ENCODE peak calls at places on chromosomes 5 and 9, in nine cellular contexts. One of them, this sample, is unnamed.

GRCh38 chr5:126002222-126002897 is 420.8 kb upstream of the GRAMD2B start:
- DNase-seq in astrocyte: peak; percentile 96
- DNase-seq in cardiac muscle cell: peak; percentile 6
- DNase-seq in PC-3: no peak
- DNase-seq in prostate gland: peak; percentile 22
- DNase-seq in heart left ventricle: peak; percentile 74
- DNase-seq in WERI-Rb-1: peak; percentile 42
- DNase-seq in neural progenitor cell: no peak
- DNase-seq in HepG2: no peak
- DNase-seq in this sample: peak; percentile 90

GRCh38 chr5:136516617-136517016 is 151.3 kb upstream of the TRPC7 start:
- DNase-seq in astrocyte: no peak
- DNase-seq in cardiac muscle cell: no peak
- DNase-seq in PC-3: no peak
- DNase-seq in prostate gland: no peak
- DNase-seq in heart left ventricle: no peak
- DNase-seq in WERI-Rb-1: peak; percentile 21
- DNase-seq in neural progenitor cell: no peak
- DNase-seq in HepG2: no peak
- DNase-seq in this sample: no peak

GRCh38 chr5:33944543-33945132 is 8.5 kb downstream of the RXFP3 start:
- DNase-seq in astrocyte: no peak
- DNase-seq in cardiac muscle cell: no peak
- DNase-seq in PC-3: no peak
- DNase-seq in prostate gland: no peak
- DNase-seq in heart left ventricle: no peak
- DNase-seq in WERI-Rb-1: no peak
- DNase-seq in neural progenitor cell: no peak
- DNase-seq in HepG2: no peak
- DNase-seq in this sample: no peak

GRCh38 chr5:94562327-94562971 is 56.0 kb downstream of the KIAA0825 start:
- DNase-seq in astrocyte: no peak
- DNase-seq in cardiac muscle cell: no peak
- DNase-seq in PC-3: peak; percentile 21
- DNase-seq in prostate gland: no peak
- DNase-seq in heart left ventricle: no peak
- DNase-seq in WERI-Rb-1: no peak
- DNase-seq in neural progenitor cell: no peak
- DNase-seq in HepG2: no peak
- DNase-seq in this sample: no peak

GRCh38 chr5:138596105-138596987 is 21.1 kb upstream of the HSPA9 start:
- DNase-seq in astrocyte: no peak
- DNase-seq in cardiac muscle cell: peak; percentile 26
- DNase-seq in PC-3: no peak
- DNase-seq in prostate gland: no peak
- DNase-seq in heart left ventricle: no peak
- DNase-seq in WERI-Rb-1: no peak
- DNase-seq in neural progenitor cell: peak; percentile 26
- DNase-seq in HepG2: no peak
- DNase-seq in this sample: no peak

GRCh38 chr9:70498866-70499265 is 84.4 kb upstream of the KLF9 start:
- DNase-seq in astrocyte: no peak
- DNase-seq in cardiac muscle cell: no peak
- DNase-seq in PC-3: no peak
- DNase-seq in prostate gland: no peak
- DNase-seq in heart left ventricle: no peak
- DNase-seq in WERI-Rb-1: no peak
- DNase-seq in neural progenitor cell: no peak
- DNase-seq in HepG2: no peak
- DNase-seq in this sample: no peak

GRCh38 chr5:138635268-138635667 is 60.1 kb upstream of the HSPA9 start:
- DNase-seq in astrocyte: peak; percentile 14
- DNase-seq in cardiac muscle cell: no peak
- DNase-seq in PC-3: no peak
- DNase-seq in prostate gland: peak; percentile 49
- DNase-seq in heart left ventricle: no peak
- DNase-seq in WERI-Rb-1: no peak
- DNase-seq in neural progenitor cell: no peak
- DNase-seq in HepG2: no peak
- DNase-seq in this sample: no peak

GRCh38 chr5:138402640-138403039 is 36.2 kb upstream of the REEP2 start:
- DNase-seq in astrocyte: no peak
- DNase-seq in cardiac muscle cell: no peak
- DNase-seq in PC-3: no peak
- DNase-seq in prostate gland: no peak
- DNase-seq in heart left ventricle: no peak
- DNase-seq in WERI-Rb-1: no peak
- DNase-seq in neural progenitor cell: no peak
- DNase-seq in HepG2: no peak
- DNase-seq in this sample: no peak

GRCh38 chr5:14337603-14338002 is 194.5 kb downstream of the TRIO start:
- DNase-seq in astrocyte: no peak
- DNase-seq in cardiac muscle cell: no peak
- DNase-seq in PC-3: no peak
- DNase-seq in prostate gland: no peak
- DNase-seq in heart left ventricle: no peak
- DNase-seq in WERI-Rb-1: no peak
- DNase-seq in neural progenitor cell: no peak
- DNase-seq in HepG2: no peak
- DNase-seq in this sample: no peak

GRCh38 chr9:38089387-38090165 is 20.5 kb upstream of the SHB start:
- DNase-seq in astrocyte: no peak
- DNase-seq in cardiac muscle cell: no peak
- DNase-seq in PC-3: no peak
- DNase-seq in prostate gland: no peak
- DNase-seq in heart left ventricle: no peak
- DNase-seq in WERI-Rb-1: no peak
- DNase-seq in neural progenitor cell: no peak
- DNase-seq in HepG2: no peak
- DNase-seq in this sample: no peak

GRCh38 chr9:109181284-109181683 is 14.2 kb upstream of the FRRS1L start:
- DNase-seq in astrocyte: no peak
- DNase-seq in cardiac muscle cell: no peak
- DNase-seq in PC-3: no peak
- DNase-seq in prostate gland: no peak
- DNase-seq in heart left ventricle: no peak
- DNase-seq in WERI-Rb-1: no peak
- DNase-seq in neural progenitor cell: no peak
- DNase-seq in HepG2: no peak
- DNase-seq in this sample: no peak

DNA sequence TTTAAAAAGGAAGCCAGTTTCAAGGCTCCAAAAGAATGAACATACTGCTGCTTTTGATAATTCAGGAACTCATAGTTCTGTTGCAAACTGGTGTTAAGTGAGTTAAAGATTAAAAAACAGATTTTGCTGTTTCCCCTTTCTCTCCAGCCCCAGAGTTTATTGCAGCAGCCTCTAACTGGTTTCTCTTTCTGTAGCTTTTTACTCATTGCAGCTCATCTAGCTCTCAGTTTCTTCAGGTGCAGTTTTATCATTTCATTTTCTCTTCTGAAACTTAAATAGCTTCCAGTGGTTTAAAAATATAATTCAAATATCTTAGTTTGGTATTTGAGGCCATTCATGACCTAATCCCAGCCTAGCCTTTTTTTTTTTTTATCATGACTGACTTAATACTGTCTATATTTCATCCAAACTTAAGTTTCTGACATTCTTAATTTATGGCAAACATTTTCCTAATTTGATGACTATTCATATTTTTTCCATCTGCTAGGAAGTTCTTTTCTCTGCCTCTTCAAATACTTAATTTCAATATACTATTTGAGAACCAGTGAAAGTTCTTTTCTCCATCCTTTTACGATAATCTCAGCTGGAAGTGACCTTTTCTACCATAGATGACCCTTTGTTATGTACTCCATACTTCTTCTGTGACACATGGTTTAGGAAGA is 252.7 kb upstream of the GRIA1 start:
- DNase-seq in astrocyte: no peak
- DNase-seq in cardiac muscle cell: no peak
- DNase-seq in PC-3: no peak
- DNase-seq in prostate gland: no peak
- DNase-seq in heart left ventricle: no peak
- DNase-seq in WERI-Rb-1: no peak
- DNase-seq in neural progenitor cell: no peak
- DNase-seq in HepG2: no peak
- DNase-seq in this sample: no peak
- H3K27ac ChIP-seq in astrocyte: no peak overlapping the region
- H3K27ac ChIP-seq in cardiac muscle cell: no peak overlapping the region
- H3K27ac ChIP-seq in PC-3: no peak overlapping the region
- H3K27ac ChIP-seq in prostate gland: no peak overlapping the region
- H3K27ac ChIP-seq in heart left ventricle: no peak overlapping the region
- H3K27ac ChIP-seq in WERI-Rb-1: no peak overlapping the region
- H3K27ac ChIP-seq in neural progenitor cell: no peak overlapping the region
- H3K27ac ChIP-seq in HepG2: no peak overlapping the region
- H3K27ac ChIP-seq in this sample: no peak overlapping the region

DNA sequence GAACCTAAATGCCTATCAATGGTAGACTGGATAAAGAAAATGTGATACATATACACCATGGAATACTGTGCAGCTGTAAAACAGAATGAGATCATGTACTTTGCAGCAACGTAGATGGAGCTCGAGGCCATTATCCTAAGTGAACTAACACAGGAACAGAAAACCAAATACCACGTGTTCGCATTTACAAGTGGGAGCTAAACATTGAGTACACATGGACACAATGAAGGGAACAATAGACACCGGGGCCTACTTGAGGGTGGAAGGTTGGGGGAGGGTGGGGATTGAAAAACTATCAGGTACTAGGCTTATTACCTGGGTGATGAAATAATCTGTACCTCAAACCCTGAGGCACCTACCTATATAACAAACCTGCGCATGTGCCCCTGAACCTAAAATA is 22.4 kb upstream of the DEPDC1B start:
- DNase-seq in astrocyte: no peak
- DNase-seq in cardiac muscle cell: no peak
- DNase-seq in PC-3: no peak
- DNase-seq in prostate gland: no peak
- DNase-seq in heart left ventricle: no peak
- DNase-seq in WERI-Rb-1: no peak
- DNase-seq in neural progenitor cell: no peak
- DNase-seq in HepG2: no peak
- DNase-seq in this sample: no peak
- TF ChIP-seq CTCF in astrocyte: no peak
- TF ChIP-seq CTCF in cardiac muscle cell: no peak
- TF ChIP-seq CTCF in PC-3: no peak
- TF ChIP-seq CTCF in prostate gland: no peak
- TF ChIP-seq CTCF in heart left ventricle: no peak
- TF ChIP-seq CTCF in WERI-Rb-1: no peak
- TF ChIP-seq CTCF in neural progenitor cell: no peak
- TF ChIP-seq CTCF in HepG2: no peak
- TF ChIP-seq CTCF in this sample: no peak

GRCh38 chr5:10409504-10409903 is 32.2 kb upstream of the ROPN1L start:
- DNase-seq in astrocyte: no peak
- DNase-seq in cardiac muscle cell: no peak
- DNase-seq in PC-3: no peak
- DNase-seq in prostate gland: no peak
- DNase-seq in heart left ventricle: no peak
- DNase-seq in WERI-Rb-1: no peak
- DNase-seq in neural progenitor cell: no peak
- DNase-seq in HepG2: no peak
- DNase-seq in this sample: no peak
- H3K36me3 ChIP-seq in astrocyte: peaks cover 68% of the 10 kb centered on the region
- H3K36me3 ChIP-seq in cardiac muscle cell: peaks cover 86% of the 10 kb centered on the region
- H3K36me3 ChIP-seq in PC-3: peaks cover 90% of the 10 kb centered on the region
- H3K36me3 ChIP-seq in prostate gland: peaks cover 3% of the 10 kb centered on the region
- H3K36me3 ChIP-seq in heart left ventricle: peaks cover 100% of the 10 kb centered on the region
- H3K36me3 ChIP-seq in WERI-Rb-1: peaks cover 94% of the 10 kb centered on the region
- H3K36me3 ChIP-seq in neural progenitor cell: peaks cover 42% of the 10 kb centered on the region
- H3K36me3 ChIP-seq in HepG2: peaks cover 86% of the 10 kb centered on the region
- H3K36me3 ChIP-seq in this sample: peaks cover 64% of the 10 kb centered on the region

GRCh38 chr9:134459573-134459972 is 133.3 kb downstream of the RXRA start:
- DNase-seq in astrocyte: no peak
- DNase-seq in cardiac muscle cell: no peak
- DNase-seq in PC-3: no peak
- DNase-seq in prostate gland: no peak
- DNase-seq in heart left ventricle: no peak
- DNase-seq in WERI-Rb-1: no peak
- DNase-seq in neural progenitor cell: no peak
- DNase-seq in HepG2: no peak
- DNase-seq in this sample: no peak

GRCh38 chr9:134457321-134457923 is 131.2 kb downstream of the RXRA start:
- DNase-seq in astrocyte: no peak
- DNase-seq in cardiac muscle cell: no peak
- DNase-seq in PC-3: no peak
- DNase-seq in prostate gland: no peak
- DNase-seq in heart left ventricle: no peak
- DNase-seq in WERI-Rb-1: no peak
- DNase-seq in neural progenitor cell: no peak
- DNase-seq in HepG2: no peak
- DNase-seq in this sample: no peak

GRCh38 chr9:134456740-134457315 is 130.6 kb downstream of the RXRA start:
- DNase-seq in astrocyte: no peak
- DNase-seq in cardiac muscle cell: no peak
- DNase-seq in PC-3: no peak
- DNase-seq in prostate gland: no peak
- DNase-seq in heart left ventricle: no peak
- DNase-seq in WERI-Rb-1: no peak
- DNase-seq in neural progenitor cell: no peak
- DNase-seq in HepG2: no peak
- DNase-seq in this sample: no peak

GRCh38 chr9:134459164-134459563 is 132.9 kb downstream of the RXRA start:
- DNase-seq in astrocyte: no peak
- DNase-seq in cardiac muscle cell: no peak
- DNase-seq in PC-3: no peak
- DNase-seq in prostate gland: no peak
- DNase-seq in heart left ventricle: no peak
- DNase-seq in WERI-Rb-1: no peak
- DNase-seq in neural progenitor cell: no peak
- DNase-seq in HepG2: no peak
- DNase-seq in this sample: no peak

DNA sequence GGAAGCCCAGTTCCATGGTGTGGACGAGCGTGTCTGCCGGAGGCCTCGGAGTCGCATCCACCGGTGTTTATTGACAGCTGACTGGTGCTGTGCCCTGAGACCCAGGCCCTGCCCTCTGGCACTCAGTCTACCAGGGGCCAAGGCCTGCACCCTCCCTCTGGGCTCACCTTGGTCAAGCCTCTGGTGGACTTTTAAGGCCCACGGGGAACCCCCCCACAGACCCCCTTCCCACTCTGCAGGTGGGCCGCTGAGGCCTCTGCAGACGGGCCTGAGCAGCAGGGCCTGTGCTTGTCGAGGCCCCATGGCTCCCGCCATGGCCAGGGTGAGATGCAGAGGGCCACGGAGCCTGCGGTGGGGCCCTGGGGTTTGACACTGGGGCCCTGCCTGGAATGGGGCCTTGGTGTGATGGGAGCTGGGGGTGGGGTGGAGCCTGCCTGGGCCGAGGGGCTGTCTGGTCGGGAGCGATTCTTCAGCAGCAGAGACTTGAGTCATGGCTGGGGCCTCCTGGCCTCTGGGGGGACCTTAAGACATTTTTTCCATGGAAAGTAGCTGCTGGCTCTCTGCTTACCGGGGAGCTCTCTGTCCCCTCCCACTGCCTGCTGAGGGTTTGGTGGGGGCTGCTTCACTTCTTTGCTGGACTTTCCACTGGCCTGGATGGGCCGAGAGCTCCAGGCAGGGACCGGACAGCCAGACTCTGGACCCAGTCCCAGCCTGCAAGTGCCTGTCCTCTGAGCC is 132.0 kb downstream of the RXRA start:
- DNase-seq in astrocyte: peak; percentile 61
- DNase-seq in cardiac muscle cell: no peak
- DNase-seq in PC-3: no peak
- DNase-seq in prostate gland: no peak
- DNase-seq in heart left ventricle: peak; percentile 67
- DNase-seq in WERI-Rb-1: no peak
- DNase-seq in neural progenitor cell: no peak
- DNase-seq in HepG2: no peak
- DNase-seq in this sample: no peak
- H3K27ac ChIP-seq in astrocyte: peak overlapping the region; percentile 97
- H3K27ac ChIP-seq in cardiac muscle cell: no peak overlapping the region
- H3K27ac ChIP-seq in PC-3: no peak overlapping the region
- H3K27ac ChIP-seq in prostate gland: no peak overlapping the region
- H3K27ac ChIP-seq in heart left ventricle: no peak overlapping the region
- H3K27ac ChIP-seq in WERI-Rb-1: no peak overlapping the region
- H3K27ac ChIP-seq in neural progenitor cell: no peak overlapping the region
- H3K27ac ChIP-seq in HepG2: no peak overlapping the region
- H3K27ac ChIP-seq in this sample: no peak overlapping the region